ENCODE peak calls at places on chromosomes 12 and 14, in seven cellular contexts. L, Q, J, N, R, O and K are unnamed samples.

GRCh38 chr14:65792208-65792905 is 379.8 kb downstream of the FUT8 start:
- DNase-seq in Q (no peak), J (no peak), N (no peak), R (no peak), O (no peak), L (no peak), K (peak)

GRCh38 chr12:54136844-54137580 is 51.8 kb downstream of the SMUG1 start:
- DNase-seq in N (no peak), O (no peak), L (no peak), Q (no peak), J (no peak), R (no peak), K (peak)

GRCh38 chr12:47414511-47414910 is 291.3 kb downstream of the RPAP3 start:
- DNase-seq in L (no peak), J (no peak), R (no peak), Q (no peak), N (no peak), O (no peak), K (no peak)

GRCh38 chr12:89349814-89350213 is 2.5 kb downstream of the DUSP6 start:
- DNase-seq in O (no peak), L (no peak), J (peak), Q (no peak), R (no peak), N (no peak), K (peak)

GRCh38 chr14:73223049-73223448 is 14.3 kb upstream of the PAPLN start:
- DNase-seq in O (no peak), R (no peak), L (no peak), N (no peak), J (no peak), Q (no peak), K (peak)

GRCh38 chr14:93493054-93493453 is 62.3 kb downstream of the UNC79 start:
- DNase-seq in R (no peak), Q (no peak), O (no peak), J (no peak), L (no peak), N (no peak), K (no peak)

GRCh38 chr12:104863549-104863948 is 94.5 kb downstream of the SLC41A2 start:
- DNase-seq in L (no peak), N (no peak), Q (no peak), J (no peak), O (no peak), R (no peak), K (peak)

GRCh38 chr14:63448841-63449240 is 94.3 kb downstream of the PPP2R5E start:
- DNase-seq in O (no peak), J (no peak), Q (no peak), N (no peak), L (no peak), R (no peak), K (no peak)

GRCh38 chr12:104426926-104427546 is 29.7 kb upstream of the CHST11 start:
- DNase-seq in J (no peak), R (no peak), L (no peak), N (no peak), O (no peak), Q (no peak), K (peak)

GRCh38 chr14:29805415-29806123 is 122.1 kb downstream of the PRKD1 start:
- DNase-seq in R (no peak), J (peak), L (no peak), O (no peak), Q (no peak), N (no peak), K (peak)

GRCh38 chr14:20712900-20713299 is 24.3 kb downstream of the ANG start:
- DNase-seq in O (no peak), R (no peak), J (no peak), N (no peak), Q (no peak), L (no peak), K (no peak)

GRCh38 chr12:646303-647038 is 16.8 kb downstream of the NINJ2 start:
- DNase-seq in Q (no peak), J (peak), R (no peak), N (no peak), O (no peak), L (no peak), K (no peak)

GRCh38 chr12:87094356-87094755 is 838.2 kb upstream of the MGAT4C start:
- DNase-seq in L (no peak), Q (no peak), N (no peak), J (no peak), R (no peak), O (no peak), K (no peak)

GRCh38 chr12:57586832-57587429 is 4.1 kb upstream of the PIP4K2C start:
- DNase-seq in Q (no peak), O (no peak), R (no peak), L (no peak), N (no peak), J (no peak), K (no peak)

GRCh38 chr14:71485833-71486232 is 446.4 kb upstream of the RGS6 start:
- DNase-seq in Q (no peak), O (no peak), L (no peak), N (no peak), J (no peak), R (no peak), K (no peak)

GRCh38 chr12:83015390-83016225 is 328.9 kb downstream of the TMTC2 start:
- DNase-seq in L (no peak), J (no peak), R (no peak), Q (no peak), O (no peak), N (no peak), K (peak)

GRCh38 chr14:69460093-69460701 is 24.3 kb upstream of the PLEKHD1 start:
- DNase-seq in L (peak), J (peak), R (peak), O (peak), N (peak), Q (peak), K (peak)

GRCh38 chr14:28774764-28775738 is 8.5 kb downstream of the FOXG1 start:
- DNase-seq in O (no peak), R (no peak), Q (no peak), L (no peak), N (no peak), J (no peak), K (no peak)

GRCh38 chr14:59301354-59301753 is 112.9 kb downstream of the DAAM1 start:
- DNase-seq in J (no peak), N (no peak), O (no peak), R (no peak), Q (peak), L (no peak), K (no peak)

GRCh38 chr12:109873653-109874052 is 6.7 kb downstream of the GLTP start:
- DNase-seq in O (no peak), R (no peak), J (no peak), L (no peak), N (no peak), Q (no peak), K (peak)

GRCh38 chr14:99247772-99248171 is 24.2 kb downstream of the BCL11B start:
- DNase-seq in O (no peak), N (no peak), Q (no peak), R (no peak), L (no peak), J (no peak), K (no peak)

GRCh38 chr12:58841058-58841798 is 79.1 kb downstream of the LRIG3 start:
- DNase-seq in L (no peak), O (no peak), J (no peak), N (no peak), R (peak), Q (no peak), K (no peak)

GRCh38 chr12:132872975-132873421 is 14.4 kb downstream of the CHFR start:
- DNase-seq in N (no peak), R (no peak), O (no peak), J (no peak), L (no peak), Q (no peak), K (no peak)

GRCh38 chr12:24911284-24911791 is 37.6 kb downstream of the BCAT1 start:
- DNase-seq in Q (no peak), N (no peak), R (peak), L (no peak), O (no peak), J (no peak), K (peak)

GRCh38 chr14:32933623-32933942 is 5.1 kb upstream of the NPAS3 start:
- DNase-seq in J (no peak), R (no peak), N (no peak), Q (peak), L (no peak), O (no peak), K (no peak)

GRCh38 chr14:59208224-59208814 is 19.9 kb downstream of the DAAM1 start:
- DNase-seq in Q (no peak), J (no peak), R (no peak), N (no peak), O (no peak), L (no peak), K (peak)

GRCh38 chr12:48972213-48973021 is 882 bp upstream of the WNT10B start:
- DNase-seq in R (no peak), Q (peak), N (no peak), J (no peak), O (no peak), L (peak), K (peak)